ENCODE peak calls at places on chromosomes 4 and X, in eight cellular contexts. L, S, D, E, K, U, W and F are unnamed samples.

GRCh38 chrX:154824638-154825037 is 9.8 kb downstream of the SMIM9 start:
- DNase-seq in L (no peak), S (no peak), D (no peak), E (no peak), K (no peak), U (no peak), W (no peak), F (peak)

GRCh38 chr4:15655223-15656037 is at the start of gene FBXL5:
- DNase-seq in L (peak), S (peak), D (peak), E (peak), K (peak), U (peak), W (peak), F (peak)

GRCh38 chr4:5892321-5893012 is 419 bp downstream of the CRMP1 start:
- DNase-seq in L (no peak), S (no peak), D (no peak), E (no peak), K (no peak), U (no peak), W (no peak), F (no peak)

GRCh38 chr4:84050014-84050413 is 449.1 kb downstream of the NKX6-1 start:
- DNase-seq in L (no peak), S (no peak), D (no peak), E (no peak), K (no peak), U (no peak), W (no peak), F (no peak)

GRCh38 chrX:112735147-112735546 is 55.4 kb upstream of the LHFPL1 start:
- DNase-seq in L (no peak), S (no peak), D (no peak), E (no peak), K (no peak), U (no peak), W (no peak), F (no peak)

GRCh38 chr4:168480991-168481588 is 798 bp upstream of the DDX60L start:
- DNase-seq in L (peak), S (peak), D (peak), E (no peak), K (peak), U (no peak), W (no peak), F (peak)

GRCh38 chr4:142265536-142265935 is 580.6 kb downstream of the INPP4B start:
- DNase-seq in L (peak), S (peak), D (peak), E (no peak), K (peak), U (peak), W (peak), F (peak)

GRCh38 chr4:15232725-15233597 is 194.9 kb upstream of the C1QTNF7 start:
- DNase-seq in L (peak), S (peak), D (no peak), E (no peak), K (peak), U (no peak), W (no peak), F (peak)

GRCh38 chr4:56655627-56656345 is 25.3 kb downstream of the HOPX start:
- DNase-seq in L (peak), S (no peak), D (no peak), E (no peak), K (no peak), U (no peak), W (no peak), F (peak)

GRCh38 chr4:132218406-132218805 is 930.7 kb upstream of the PCDH10 start:
- DNase-seq in L (no peak), S (no peak), D (no peak), E (no peak), K (peak), U (no peak), W (no peak), F (peak)

GRCh38 chrX:22109442-22109841 is 77.3 kb downstream of the PHEX start:
- DNase-seq in L (peak), S (peak), D (no peak), E (no peak), K (peak), U (no peak), W (no peak), F (peak)

GRCh38 chr4:139768366-139768765 is 102.7 kb downstream of the MGST2 start:
- DNase-seq in L (no peak), S (no peak), D (no peak), E (no peak), K (no peak), U (no peak), W (no peak), F (no peak)

GRCh38 chr4:87589531-87589930 is 18.8 kb upstream of the DSPP start:
- DNase-seq in L (peak), S (peak), D (no peak), E (no peak), K (peak), U (no peak), W (no peak), F (peak)

GRCh38 chr4:125316391-125316780 is 1.6 kb downstream of the FAT4 start:
- DNase-seq in L (peak), S (no peak), D (peak), E (peak), K (no peak), U (peak), W (no peak), F (peak)

GRCh38 chrX:154724999-154725756 is 25.7 kb downstream of the GAB3 start:
- DNase-seq in L (no peak), S (no peak), D (no peak), E (no peak), K (no peak), U (no peak), W (no peak), F (no peak)

GRCh38 chrX:83008415-83008814 is 499.7 kb upstream of the POU3F4 start:
- DNase-seq in L (peak), S (peak), D (no peak), E (no peak), K (no peak), U (no peak), W (no peak), F (peak)

GRCh38 chr4:108556588-108557200 is 63.7 kb upstream of the RPL34 start:
- DNase-seq in L (no peak), S (no peak), D (no peak), E (no peak), K (no peak), U (no peak), W (no peak), F (no peak)
- H3K4me3 ChIP-seq in L (no peak), S (no peak), D (no peak), E (no peak), K (no peak), U (no peak), W (no peak), F (no peak)

GRCh38 chr4:128468485-128468989 is 180.9 kb upstream of the PGRMC2 start:
- DNase-seq in L (peak), S (peak), D (peak), E (no peak), K (peak), U (peak), W (peak), F (peak)
- H3K4me3 ChIP-seq in L (peak), S (no peak), D (no peak), E (no peak), K (no peak), U (peak), W (peak), F (no peak)

GRCh38 chrX:136781180-136781797 is 557 bp upstream of the ARHGEF6 start:
- DNase-seq in L (peak), S (peak), D (peak), E (no peak), K (no peak), U (no peak), W (no peak), F (no peak)
- H3K4me3 ChIP-seq in L (peak), S (no peak), D (peak), E (peak), K (no peak), U (peak), W (peak), F (no peak)

DNA sequence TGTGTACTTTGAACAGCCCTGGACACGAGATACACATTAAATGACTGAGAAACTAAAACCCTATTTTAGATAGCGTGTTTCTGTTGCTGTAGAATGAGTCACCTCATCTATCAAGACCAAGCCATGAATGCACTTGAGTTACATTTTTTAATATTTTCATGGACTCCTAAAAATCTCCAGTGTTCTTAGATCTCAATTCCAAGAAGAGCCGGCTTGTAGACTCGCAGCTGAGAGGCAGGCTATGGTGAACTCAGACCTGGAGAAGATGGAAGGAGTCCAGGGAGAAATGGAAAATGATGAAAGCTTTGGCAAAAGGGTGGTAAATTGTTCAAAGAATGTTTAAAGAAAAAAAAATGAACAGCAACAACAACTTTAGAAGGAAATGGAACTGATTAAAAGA is 129.9 kb downstream of the MXRA5 start:
- DNase-seq in L (peak), S (no peak), D (no peak), E (no peak), K (no peak), U (no peak), W (no peak), F (no peak)
- H3K4me3 ChIP-seq in L (no peak), S (no peak), D (no peak), E (no peak), K (no peak), U (no peak), W (no peak), F (no peak)